ENCODE peak calls at places on chromosomes 3 and 15, in five cellular contexts. X is SK-N-SH, N is GM23248, A is left ventricle myocardium inferior, D is tibial nerve. K is an unnamed sample. For H3K36me3, H3K4me1 and H3K27me3, the result is how much of the 10 kb centered on the place peaks cover.

GRCh38 chr3:14253022-14253761 is 74.6 kb downstream of the LSM3 start:
- DNase-seq in A (no peak), X (no peak), D (no peak), N (peak), K (no peak)

GRCh38 chr3:80696280-80696679 is 928.5 kb upstream of the ROBO1 start:
- DNase-seq in A (no peak), D (no peak), X (no peak), N (no peak), K (no peak)

GRCh38 chr15:56929389-56929788 is 10.9 kb downstream of the TCF12 start:
- DNase-seq in N (peak), D (no peak), A (no peak), X (no peak), K (no peak)

GRCh38 chr15:69713726-69714559 is 261.3 kb downstream of the RPLP1 start:
- DNase-seq in A (no peak), N (no peak), D (no peak), X (no peak), K (no peak)

GRCh38 chr3:177329854-177330253 is 132.6 kb upstream of the TBL1XR1 start:
- DNase-seq in N (no peak), A (no peak), D (no peak), X (no peak), K (no peak)

GRCh38 chr3:194212869-194213320 is 76.9 kb downstream of the HES1 start:
- DNase-seq in D (no peak), A (no peak), X (peak), N (no peak), K (no peak)

GRCh38 chr15:28989239-28989830 is 103.6 kb downstream of the APBA2 start:
- DNase-seq in A (no peak), D (no peak), N (no peak), X (peak), K (no peak)

GRCh38 chr3:141049681-141050080 is 1.5 kb upstream of the SPSB4 start:
- DNase-seq in X (peak), A (no peak), N (peak), D (no peak), K (peak)

GRCh38 chr3:184864012-184864411 is 52.0 kb downstream of the VPS8 start:
- DNase-seq in X (no peak), A (no peak), N (no peak), D (no peak), K (no peak)

GRCh38 chr15:77186518-77187095 is 115.7 kb upstream of the TSPAN3 start:
- DNase-seq in N (peak), X (peak), A (no peak), D (no peak), K (no peak)

GRCh38 chr3:73192036-73192738 is 130.7 kb downstream of the EBLN2 start:
- DNase-seq in N (no peak), D (no peak), A (no peak), X (peak), K (no peak)

GRCh38 chr15:80630981-80631380 is 64.1 kb upstream of the ABHD17C start:
- DNase-seq in X (no peak), N (no peak), A (no peak), D (no peak), K (no peak)

GRCh38 chr3:139794469-139795265 is 116.9 kb upstream of the NMNAT3 start:
- DNase-seq in A (no peak), X (no peak), D (no peak), N (peak), K (no peak)

DNA sequence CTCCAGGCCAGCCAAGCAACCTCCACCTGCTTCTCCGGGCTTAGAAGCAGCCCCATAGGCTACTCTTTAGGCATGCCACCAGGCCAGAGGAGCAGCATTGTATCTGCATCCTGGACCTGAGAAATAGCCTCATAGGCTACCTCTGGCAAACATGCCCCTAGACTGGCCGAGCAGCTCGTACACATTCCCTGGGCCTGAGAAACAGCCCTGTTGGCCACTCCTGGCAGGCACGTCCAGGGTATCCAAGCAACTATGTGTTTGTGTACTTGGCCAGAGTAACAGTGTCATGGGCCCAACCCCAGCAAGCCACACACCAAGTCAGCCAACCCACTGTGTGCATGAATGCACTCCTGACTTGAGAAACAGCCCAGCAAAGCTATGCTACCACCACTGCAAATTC is 498.7 kb upstream of the CDIN1 start:
- DNase-seq in D (no peak), A (peak), X (no peak), N (no peak), K (no peak)
- H3K36me3 ChIP-seq in D (under half), A (under half), X (under half), N (under half), K (under half)

DNA sequence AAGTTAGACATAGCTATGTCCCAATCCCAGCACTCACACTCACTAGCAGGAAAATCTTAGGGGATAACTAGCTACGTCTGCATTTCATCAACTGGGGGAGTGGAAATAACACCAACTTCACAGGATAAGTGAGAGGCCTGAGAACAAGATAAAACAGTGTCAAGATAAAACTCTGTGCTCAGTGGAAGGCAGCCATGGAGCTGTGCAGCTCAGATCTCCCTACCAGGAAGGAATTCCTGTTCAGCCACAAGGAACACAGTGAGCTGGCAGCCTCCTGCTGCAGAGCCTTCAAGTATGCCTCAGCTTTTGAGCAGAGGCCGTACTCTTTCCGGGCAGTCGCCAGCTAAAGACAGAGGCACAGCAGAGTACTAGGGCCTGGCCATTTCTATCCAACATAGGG is 115.8 kb upstream of the TOPAZ1 start:
- DNase-seq in A (no peak), N (peak), X (no peak), D (no peak), K (no peak)
- H3K4me1 ChIP-seq in A (under half), N (under half), X (under half), D (under half), K (under half)

GRCh38 chr3:123670743-123671142 is 85.9 kb upstream of the HACD2 start:
- DNase-seq in A (no peak), N (no peak), D (no peak), X (no peak), K (no peak)
- H3K27me3 ChIP-seq in A (under half), N (under half), D (under half), X (under half), K (under half)

GRCh38 chr3:9660972-9661371 is 11.7 kb downstream of the MTMR14 start:
- DNase-seq in N (no peak), A (no peak), D (no peak), X (no peak), K (no peak)
- H3K36me3 ChIP-seq in N (under half), A (half or more), D (under half), X (under half), K (under half)

GRCh38 chr3:37594873-37595783 is 266.6 kb upstream of the CTDSPL start:
- DNase-seq in N (no peak), X (no peak), D (no peak), A (no peak), K (no peak)

GRCh38 chr3:37591130-37591865 is 270.4 kb upstream of the CTDSPL start:
- DNase-seq in A (peak), N (no peak), X (no peak), D (no peak), K (no peak)

GRCh38 chr3:37593796-37594195 is 267.9 kb upstream of the CTDSPL start:
- DNase-seq in X (no peak), D (no peak), A (no peak), N (no peak), K (no peak)

GRCh38 chr3:37590328-37591079 is 271.2 kb upstream of the CTDSPL start:
- DNase-seq in A (peak), D (peak), X (no peak), N (peak), K (no peak)

DNA sequence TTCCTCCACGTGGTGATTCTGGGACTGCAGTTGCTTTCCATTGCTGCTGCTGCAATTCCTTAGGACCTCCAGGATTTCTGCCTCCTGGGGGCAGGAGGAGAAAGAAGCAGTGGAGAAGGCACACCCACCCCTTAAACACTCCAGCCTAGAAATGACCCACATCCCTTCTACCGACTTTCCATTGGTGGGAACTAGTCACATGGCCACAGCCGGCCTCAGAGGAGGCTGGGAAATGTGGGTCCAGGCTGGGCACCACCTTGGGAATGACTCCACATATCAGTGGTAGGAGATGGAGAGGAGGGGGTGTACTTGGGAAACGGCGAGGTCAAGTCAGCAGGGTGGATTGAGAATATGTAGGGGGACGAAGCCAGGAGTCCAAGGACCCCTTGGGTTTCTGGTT is 269.4 kb upstream of the CTDSPL start:
- DNase-seq in D (no peak), N (no peak), X (no peak), A (no peak), K (no peak)
- H3K4me1 ChIP-seq in D (under half), N (under half), X (under half), A (half or more), K (under half)

GRCh38 chr3:43995929-43996378 is 245.7 kb upstream of the TOPAZ1 start:
- DNase-seq in D (no peak), X (no peak), A (no peak), N (peak), K (no peak)

GRCh38 chr3:43996379-43997301 is 245.0 kb upstream of the TOPAZ1 start:
- DNase-seq in X (no peak), A (no peak), N (peak), D (no peak), K (no peak)

GRCh38 chr3:43998841-43999805 is 242.6 kb upstream of the TOPAZ1 start:
- DNase-seq in A (no peak), N (peak), X (peak), D (no peak), K (peak)

GRCh38 chr3:43998374-43998840 is 243.3 kb upstream of the TOPAZ1 start:
- DNase-seq in X (no peak), A (no peak), D (no peak), N (peak), K (no peak)

DNA sequence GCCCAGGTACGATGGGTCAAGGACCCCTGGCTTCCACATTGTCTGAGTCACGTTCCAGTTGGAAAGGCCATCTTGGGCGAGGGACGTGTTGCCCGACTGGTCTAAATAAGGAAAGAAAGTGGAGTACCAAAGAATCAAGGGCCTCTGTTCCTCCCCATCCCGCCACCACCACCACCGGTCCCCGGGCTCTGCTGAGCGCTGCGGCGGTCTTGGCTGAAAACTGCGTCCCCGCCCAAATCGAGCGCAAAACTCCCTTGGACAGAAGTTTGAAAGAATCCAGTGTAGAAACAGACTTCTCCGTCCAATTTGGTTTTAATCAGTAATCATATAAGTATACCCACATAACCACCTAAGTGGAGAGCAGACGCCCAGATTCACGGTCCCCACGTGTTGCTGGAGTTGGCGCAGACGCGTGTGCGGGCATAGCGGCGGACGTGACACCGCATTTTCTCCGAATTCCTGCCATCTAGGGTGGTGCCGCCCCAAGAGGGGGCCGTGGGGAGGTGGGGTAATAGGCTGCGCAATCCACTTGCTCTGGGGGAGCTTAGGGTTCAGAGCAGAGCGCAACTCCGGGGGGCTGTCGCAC is 243.8 kb upstream of the TOPAZ1 start:
- DNase-seq in X (no peak), D (no peak), A (no peak), N (peak), K (no peak)
- H3K27me3 ChIP-seq in X (under half), D (half or more), A (half or more), N (half or more), K (under half)